ENCODE peak calls at places on chromosome 20, in five cellular contexts. W, S, N, R and T are unnamed samples.

GRCh38 chr20:53180928-53181362 is 208.8 kb downstream of the TSHZ2 start:
- DNase-seq in W (no peak), S (no peak), N (no peak), R (no peak), T (no peak)

GRCh38 chr20:24164360-24164759 is 175.8 kb upstream of the GGTLC1 start:
- DNase-seq in W (peak), S (peak), N (peak), R (peak), T (no peak)

GRCh38 chr20:53666144-53666543 is 72.5 kb upstream of the ZNF217 start:
- DNase-seq in W (no peak), S (no peak), N (no peak), R (no peak), T (no peak)

GRCh38 chr20:63682384-63683139 is 13.9 kb upstream of the TNFRSF6B start:
- DNase-seq in W (no peak), S (peak), N (no peak), R (peak), T (no peak)

GRCh38 chr20:51014797-51015722 is 7.8 kb downstream of the KCNG1 start:
- DNase-seq in W (no peak), S (peak), N (peak), R (peak), T (no peak)

GRCh38 chr20:13526551-13526950 is 112.2 kb downstream of the TASP1 start:
- DNase-seq in W (no peak), S (no peak), N (no peak), R (no peak), T (no peak)

GRCh38 chr20:41293269-41294037 is 24.1 kb downstream of the ZHX3 start:
- DNase-seq in W (no peak), S (no peak), N (no peak), R (no peak), T (no peak)

GRCh38 chr20:31666258-31667042 is 28.7 kb downstream of the COX4I2 start:
- DNase-seq in W (peak), S (no peak), N (no peak), R (no peak), T (no peak)

GRCh38 chr20:63202021-63202420 is 13.9 kb downstream of the YTHDF1 start:
- DNase-seq in W (no peak), S (no peak), N (no peak), R (no peak), T (no peak)

GRCh38 chr20:53220482-53221307 is 248.5 kb downstream of the TSHZ2 start:
- DNase-seq in W (no peak), S (no peak), N (no peak), R (no peak), T (no peak)

GRCh38 chr20:24160563-24161355 is 172.2 kb upstream of the GGTLC1 start:
- DNase-seq in W (no peak), S (peak), N (peak), R (peak), T (no peak)

GRCh38 chr20:5945963-5946362 is 4.4 kb downstream of the TRMT6 start:
- DNase-seq in W (no peak), S (no peak), N (no peak), R (peak), T (no peak)

GRCh38 chr20:36098364-36098763 is 56.2 kb upstream of the EPB41L1 start:
- DNase-seq in W (no peak), S (peak), N (no peak), R (no peak), T (no peak)

GRCh38 chr20:58389324-58389967 is 417 bp downstream of the VAPB start:
- DNase-seq in W (peak), S (peak), N (peak), R (peak), T (no peak)

GRCh38 chr20:49676581-49677291 is 36.9 kb downstream of the B4GALT5 start:
- DNase-seq in W (peak), S (no peak), N (no peak), R (peak), T (no peak)

GRCh38 chr20:62647521-62648317 is 5.4 kb downstream of the SLCO4A1 start:
- DNase-seq in W (no peak), S (no peak), N (no peak), R (no peak), T (no peak)

GRCh38 chr20:49460916-49461315 is 21.6 kb downstream of the KCNB1 start:
- DNase-seq in W (no peak), S (peak), N (no peak), R (peak), T (no peak)

GRCh38 chr20:38799248-38799647 is 6.2 kb upstream of the PPP1R16B start:
- DNase-seq in W (no peak), S (no peak), N (no peak), R (no peak), T (no peak)

GRCh38 chr20:46998497-46999190 is 104.0 kb downstream of the EYA2 start:
- DNase-seq in W (no peak), S (no peak), N (peak), R (no peak), T (no peak)

GRCh38 chr20:34510575-34510974 is 5.6 kb upstream of the DYNLRB1 start:
- DNase-seq in W (no peak), S (no peak), N (no peak), R (no peak), T (no peak)

GRCh38 chr20:51204794-51205193 is 181.9 kb upstream of the KCNG1 start:
- DNase-seq in W (no peak), S (no peak), N (no peak), R (no peak), T (no peak)

GRCh38 chr20:31602779-31603441 is 2.2 kb upstream of the ID1 start:
- DNase-seq in W (peak), S (peak), N (peak), R (peak), T (no peak)

GRCh38 chr20:4322499-4322898 is 307.1 kb upstream of the RNF24 start:
- DNase-seq in W (no peak), S (no peak), N (no peak), R (no peak), T (no peak)

GRCh38 chr20:62956387-62957135 is 4.1 kb downstream of the SLC17A9 start:
- DNase-seq in W (no peak), S (no peak), N (no peak), R (no peak), T (no peak)

GRCh38 chr20:46637861-46638366 is 13.3 kb downstream of the SLC13A3 start:
- DNase-seq in W (no peak), S (no peak), N (no peak), R (no peak), T (no peak)

GRCh38 chr20:46371656-46372055 is 34.8 kb downstream of the ELMO2 start:
- DNase-seq in W (no peak), S (no peak), N (no peak), R (no peak), T (no peak)

GRCh38 chr20:9572690-9573089 is 58.3 kb downstream of the LAMP5 start:
- DNase-seq in W (no peak), S (no peak), N (no peak), R (no peak), T (no peak)

GRCh38 chr20:32960222-32960518 is 44.1 kb downstream of the SUN5 start:
- DNase-seq in W (no peak), S (no peak), N (no peak), R (no peak), T (no peak)

GRCh38 chr20:916125-916799 is at the start of gene ANGPT4:
- DNase-seq in W (no peak), S (no peak), N (peak), R (no peak), T (no peak)

GRCh38 chr20:5602346-5602745 is 147.9 kb upstream of the SHLD1 start:
- DNase-seq in W (no peak), S (no peak), N (no peak), R (no peak), T (no peak)

GRCh38 chr20:43320536-43320935 is 130.8 kb upstream of the PTPRT start:
- DNase-seq in W (no peak), S (no peak), N (no peak), R (no peak), T (no peak)

DNA sequence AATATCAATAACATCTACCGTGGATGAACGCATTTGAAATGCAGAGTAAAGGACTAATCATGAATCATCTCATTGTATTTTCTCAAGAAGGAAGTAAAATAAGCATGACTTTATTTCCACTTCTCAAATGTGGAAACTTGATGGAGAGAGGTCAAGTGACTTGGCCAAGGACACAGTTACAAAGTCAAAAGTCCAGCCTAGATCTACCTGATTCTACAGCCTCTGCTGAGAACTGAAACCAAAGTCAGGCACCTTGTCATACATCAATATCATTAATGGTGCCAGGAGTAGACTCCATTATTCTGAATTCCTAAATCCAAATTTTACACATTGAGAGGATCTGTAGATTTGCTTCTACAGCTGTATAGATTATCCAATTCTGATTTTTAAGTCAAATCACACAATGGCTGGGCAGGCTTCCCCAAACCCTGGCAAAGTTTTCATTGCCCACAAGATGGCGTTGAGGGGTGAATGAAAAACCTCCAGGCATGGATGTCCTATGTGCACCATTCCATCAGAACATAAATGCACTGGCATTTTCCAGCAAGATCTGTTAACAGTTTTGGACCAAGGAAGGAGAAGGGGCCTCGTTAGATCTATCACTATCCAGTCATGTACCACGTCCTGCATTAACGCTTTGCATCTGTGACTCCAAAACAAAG is 423.0 kb downstream of the MAFB start:
- DNase-seq in W (no peak), S (peak), N (no peak), R (peak), T (no peak)
- TF ChIP-seq CTCF in W (no peak), S (peak), N (no peak), R (peak), T (peak)

GRCh38 chr20:29419378-29419777 is 1838.1 kb upstream of the DEFB115 start:
- DNase-seq in W (no peak), S (no peak), N (no peak), R (no peak), T (no peak)
- TF ChIP-seq CTCF in W (no peak), S (no peak), N (no peak), R (no peak), T (no peak)

GRCh38 chr20:2237059-2237458 is 58.7 kb upstream of the TGM3 start:
- DNase-seq in W (no peak), S (peak), N (no peak), R (peak), T (no peak)

GRCh38 chr20:2238601-2239000 is 57.2 kb upstream of the TGM3 start:
- DNase-seq in W (no peak), S (no peak), N (no peak), R (no peak), T (no peak)

GRCh38 chr20:2234788-2235187 is 61.0 kb upstream of the TGM3 start:
- DNase-seq in W (no peak), S (no peak), N (peak), R (no peak), T (no peak)

GRCh38 chr20:2240835-2241234 is 55.0 kb upstream of the TGM3 start:
- DNase-seq in W (no peak), S (no peak), N (no peak), R (no peak), T (no peak)

GRCh38 chr20:2236266-2236665 is 59.5 kb upstream of the TGM3 start:
- DNase-seq in W (no peak), S (no peak), N (no peak), R (no peak), T (no peak)
- TF ChIP-seq CTCF in W (no peak), S (no peak), N (no peak), R (no peak), T (no peak)

DNA sequence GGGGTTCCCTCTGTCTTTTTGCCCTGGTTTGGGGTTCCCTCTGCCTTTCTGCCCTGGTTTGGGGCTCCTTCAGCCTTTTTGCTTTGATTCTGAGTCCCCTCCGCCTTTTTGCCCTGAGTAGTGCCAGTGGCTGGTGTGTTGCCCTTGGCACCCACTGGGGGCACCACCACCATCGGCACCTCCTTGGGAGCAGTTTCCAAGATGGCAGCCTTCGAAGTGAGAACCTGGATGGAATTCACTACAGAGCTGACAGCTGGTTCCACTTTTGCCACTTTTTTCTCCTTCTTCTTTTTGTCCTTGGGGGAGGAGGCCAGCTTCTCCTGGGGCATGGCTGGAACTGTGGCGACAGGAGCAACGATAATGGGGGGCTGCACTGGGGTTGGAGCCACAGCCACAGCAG is 22.2 kb downstream of the RRBP1 start:
- DNase-seq in W (no peak), S (no peak), N (no peak), R (no peak), T (no peak)
- TF ChIP-seq CTCF in W (no peak), S (no peak), N (no peak), R (peak), T (peak)

DNA sequence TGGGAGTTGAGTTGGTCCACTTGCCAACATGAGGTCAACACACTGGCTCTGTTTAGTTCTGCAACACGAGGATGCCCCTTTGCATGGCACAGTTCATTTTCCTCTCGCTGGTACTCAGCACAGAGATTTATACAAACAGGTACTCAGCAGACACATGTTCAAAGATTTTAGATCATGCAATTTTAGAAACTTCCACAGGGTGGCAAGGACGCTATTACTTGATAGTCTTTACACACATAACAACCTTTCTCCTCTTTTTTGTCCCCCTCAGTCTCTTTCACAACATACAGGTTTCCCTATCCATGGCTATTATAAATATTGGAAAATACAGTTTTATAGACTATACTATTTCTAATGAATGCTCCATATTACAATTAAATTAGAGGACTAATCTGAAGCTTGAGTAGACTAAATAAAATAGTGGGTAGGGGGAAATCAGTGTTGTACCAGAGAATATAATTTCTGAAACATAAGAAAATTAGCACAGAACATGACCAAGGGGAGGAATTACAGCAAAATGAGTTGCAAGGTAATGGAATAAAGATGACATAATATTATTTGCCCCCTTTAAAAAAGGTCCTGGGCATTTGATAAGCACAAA is 331.8 kb upstream of the BTBD3 start:
- DNase-seq in W (no peak), S (no peak), N (no peak), R (peak), T (no peak)
- TF ChIP-seq CTCF in W (no peak), S (peak), N (peak), R (peak), T (peak)